ENCODE peak calls at places on chromosome 10, in ten cellular contexts. N is ovary, S is osteocyte, K is glutamatergic neuron, E is mucosa of descending colon, F is HepG2, Y is neural progenitor cell, B is heart right ventricle, X is mesothelial cell of epicardium, C is fibroblast of lung. G is an unnamed sample.

GRCh38 chr10:122746408-122746807 is 46.8 kb upstream of the C10orf120 start:
- DNase-seq in C (no peak), S (no peak), X (no peak), N (no peak), F (no peak), B (no peak), Y (no peak), E (no peak), K (no peak), G (no peak)

GRCh38 chr10:909831-910230 is 21.7 kb downstream of the LARP4B start:
- DNase-seq in C (peak; percentile 77), N (no peak), K (no peak), E (no peak), S (no peak), Y (peak; percentile 74), B (no peak), X (no peak), F (no peak), G (no peak)

GRCh38 chr10:69948261-69948660 is 104.4 kb upstream of the MACROH2A2 start:
- DNase-seq in X (no peak), K (no peak), N (no peak), B (no peak), S (no peak), Y (no peak), F (no peak), C (no peak), E (no peak), G (no peak)

GRCh38 chr10:125795111-125795510 is 19.5 kb upstream of the MMP21 start:
- DNase-seq in N (no peak), F (no peak), K (no peak), X (no peak), E (no peak), S (no peak), Y (no peak), B (no peak), C (no peak), G (no peak)

GRCh38 chr10:49595713-49596492 is 14.2 kb upstream of the SLC18A3 start:
- DNase-seq in B (no peak), E (no peak), F (no peak), K (no peak), X (no peak), Y (no peak), C (no peak), S (peak; percentile 69), N (no peak), G (no peak)

GRCh38 chr10:29590598-29591415 is 44.0 kb downstream of the SVIL start:
- DNase-seq in B (no peak), N (no peak), F (peak; percentile 26), S (peak; percentile 8), Y (peak; percentile 39), K (no peak), X (no peak), E (no peak), C (peak; percentile 82), G (no peak)

GRCh38 chr10:127046975-127047877 is 142.0 kb downstream of the DOCK1 start:
- DNase-seq in S (peak; percentile 38), X (no peak), E (no peak), N (no peak), B (no peak), C (peak; percentile 73), Y (no peak), F (no peak), K (no peak), G (no peak)

GRCh38 chr10:42753507-42754154 is 29.0 kb upstream of the BMS1 start:
- DNase-seq in X (no peak), S (no peak), F (no peak), B (no peak), C (no peak), Y (peak; percentile 38), K (peak; percentile 22), N (no peak), E (no peak), G (no peak)

GRCh38 chr10:104331208-104331838 is 6.9 kb downstream of the ITPRIP start:
- DNase-seq in Y (peak; percentile 34), B (no peak), K (no peak), S (no peak), E (no peak), F (peak; percentile 70), N (no peak), C (peak; percentile 81), X (no peak), G (no peak)

GRCh38 chr10:38027992-38028391 is 17.5 kb downstream of the ZNF33A start:
- DNase-seq in F (no peak), Y (no peak), C (peak; percentile 8), N (no peak), K (no peak), X (no peak), E (no peak), B (no peak), S (no peak), G (no peak)

GRCh38 chr10:73840403-73841301 is 29.3 kb upstream of the NDST2 start:
- DNase-seq in N (no peak), Y (no peak), S (no peak), E (no peak), F (peak; percentile 99), C (no peak), X (no peak), K (no peak), B (no peak), G (no peak)

GRCh38 chr10:57119690-57120089 is 758.6 kb upstream of the ZWINT start:
- DNase-seq in C (no peak), X (no peak), S (no peak), F (no peak), K (no peak), E (no peak), B (no peak), Y (no peak), N (no peak), G (no peak)

GRCh38 chr10:34815174-34816066 is at the start of gene PARD3:
- DNase-seq in Y (peak; percentile 90), C (peak; percentile 63), K (peak; percentile 83), F (peak; percentile 38), E (peak; percentile 76), X (peak; percentile 59), N (peak; percentile 77), S (peak; percentile 87), B (peak; percentile 77), G (peak; percentile 54)

GRCh38 chr10:108412323-108412722 is 1247.8 kb upstream of the SORCS1 start:
- DNase-seq in E (no peak), S (no peak), X (no peak), Y (no peak), C (no peak), N (no peak), B (no peak), F (no peak), K (no peak), G (no peak)

GRCh38 chr10:74139981-74140380 is 10.6 kb downstream of the AP3M1 start:
- DNase-seq in K (no peak), N (no peak), S (no peak), E (no peak), F (no peak), Y (no peak), B (no peak), X (no peak), C (no peak), G (no peak)

GRCh38 chr10:52316500-52316899 is 2.4 kb downstream of the DKK1 start:
- DNase-seq in F (no peak), S (no peak), E (no peak), Y (no peak), B (no peak), X (no peak), N (no peak), K (no peak), C (no peak), G (no peak)

GRCh38 chr10:100508691-100509150 is 10.9 kb downstream of the SEC31B start:
- DNase-seq in B (no peak), C (peak; percentile 52), F (peak; percentile 56), K (no peak), S (no peak), X (no peak), E (no peak), N (no peak), Y (peak; percentile 81), G (peak; percentile 31)

GRCh38 chr10:32961892-32962369 is 3.9 kb upstream of the ITGB1 start:
- DNase-seq in C (peak; percentile 94), Y (no peak), K (no peak), X (no peak), F (peak; percentile 57), N (no peak), S (no peak), B (no peak), E (no peak), G (no peak)

DNA sequence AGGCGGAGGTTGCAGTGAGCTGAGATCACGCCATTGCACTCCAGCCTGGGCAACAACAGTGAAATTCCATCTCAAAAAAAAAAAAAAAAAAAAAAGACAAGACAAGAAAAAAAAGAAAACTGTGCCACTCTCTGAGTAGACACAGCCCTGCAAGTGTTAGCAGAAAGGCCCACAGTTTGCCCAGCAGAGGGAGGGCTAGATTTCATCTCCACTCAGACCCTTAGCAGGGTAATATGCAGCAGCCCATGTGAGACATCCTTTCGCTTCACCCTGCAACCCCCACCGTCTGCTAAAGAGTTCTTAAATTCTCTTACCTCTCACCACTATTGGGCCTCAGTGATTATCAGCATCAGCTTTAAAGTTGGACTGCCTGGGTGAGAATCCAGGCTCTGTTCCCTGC is 38.2 kb downstream of the CTNNA3 start:
- DNase-seq in S (no peak), F (no peak), E (no peak), C (no peak), N (no peak), K (no peak), X (no peak), Y (peak; percentile 23), B (no peak), G (no peak)
- TF ChIP-seq CTCF in S (no peak), F (no peak), E (no peak), C (no peak), N (no peak), K (no peak), X (no peak), Y (peak; percentile 27), B (no peak), G (no peak)

DNA sequence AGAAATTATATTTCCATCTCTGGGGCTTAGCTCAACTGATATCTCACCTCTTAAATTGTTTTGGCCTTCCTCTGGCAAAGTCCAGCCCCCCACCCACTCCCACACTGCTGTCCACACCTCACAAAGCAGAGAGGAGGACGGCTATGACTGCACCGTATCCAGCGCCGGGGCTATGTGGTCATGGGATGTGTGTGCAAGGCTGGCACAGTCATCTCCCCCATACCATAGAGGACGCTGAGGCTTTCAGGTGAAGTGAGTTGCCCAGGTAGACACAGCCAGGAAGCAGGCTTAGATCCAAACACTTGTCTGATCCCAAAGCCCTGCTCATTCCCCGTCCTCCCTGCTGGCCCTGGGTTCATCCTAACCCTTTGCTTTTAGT is 80.2 kb downstream of the GRK5 start:
- DNase-seq in K (no peak), N (no peak), E (no peak), C (no peak), X (no peak), F (no peak), S (no peak), B (no peak), Y (no peak), G (no peak)
- TF ChIP-seq CTCF in K (no peak), N (no peak), E (no peak), C (no peak), X (no peak), F (no peak), S (no peak), B (no peak), Y (no peak), G (no peak)

GRCh38 chr10:102812213-102812876 is 24.9 kb downstream of the CYP17A1 start:
- DNase-seq in B (no peak), K (no peak), S (no peak), X (no peak), N (no peak), F (no peak), Y (no peak), C (peak; percentile 23), E (no peak), G (no peak)
- TF ChIP-seq CTCF in B (no peak), K (no peak), S (no peak), X (no peak), N (no peak), F (no peak), Y (no peak), C (no peak), E (no peak), G (no peak)

GRCh38 chr10:88489107-88489506 is 94.0 kb downstream of the RNLS start:
- DNase-seq in N (no peak), S (no peak), E (no peak), X (no peak), B (no peak), C (no peak), Y (no peak), K (no peak), F (no peak), G (no peak)
- TF ChIP-seq CTCF in N (no peak), S (no peak), E (no peak), X (no peak), B (no peak), C (no peak), Y (no peak), K (no peak), F (no peak), G (no peak)

G was measured in neural crest cell.